ENCODE peak calls at places on chromosomes 1 and 21, in five cellular contexts. P, F, W, D and A are unnamed samples.

GRCh38 chr1:241142493-241142892 is 214.5 kb downstream of the RGS7 start:
- DNase-seq in P (no peak), F (no peak), W (no peak), D (no peak), A (no peak)

GRCh38 chr21:38993561-38993960 is 187.8 kb downstream of the ETS2 start:
- DNase-seq in P (no peak), F (no peak), W (peak; percentile 69), D (no peak), A (no peak)

GRCh38 chr1:119947468-119947867 is 51.2 kb upstream of the ADAM30 start:
- DNase-seq in P (no peak), F (no peak), W (no peak), D (no peak), A (no peak)

GRCh38 chr1:200526709-200527612 is 93.6 kb downstream of the KIF14 start:
- DNase-seq in P (no peak), F (no peak), W (no peak), D (no peak), A (no peak)

GRCh38 chr1:55050283-55050682 is 10.9 kb downstream of the PCSK9 start:
- DNase-seq in P (no peak), F (no peak), W (no peak), D (peak; percentile 84), A (no peak)

GRCh38 chr1:188188317-188188716 is 1359.6 kb downstream of the PLA2G4A start:
- DNase-seq in P (no peak), F (no peak), W (no peak), D (no peak), A (no peak)

GRCh38 chr1:94884101-94884875 is 42.6 kb downstream of the CNN3 start:
- DNase-seq in P (no peak), F (peak; percentile 22), W (no peak), D (no peak), A (no peak)

GRCh38 chr1:37146071-37146470 is 111.8 kb upstream of the GRIK3 start:
- DNase-seq in P (no peak), F (no peak), W (no peak), D (no peak), A (no peak)

GRCh38 chr1:226355679-226356583 is 47.0 kb upstream of the LIN9 start:
- DNase-seq in P (no peak), F (no peak), W (peak; percentile 83), D (peak; percentile 29), A (peak; percentile 12)

GRCh38 chr1:199057284-199057683 is 418.4 kb downstream of the PTPRC start:
- DNase-seq in P (no peak), F (no peak), W (no peak), D (no peak), A (no peak)

GRCh38 chr1:47338249-47339077 is 4.9 kb downstream of the CMPK1 start:
- DNase-seq in P (no peak), F (no peak), W (no peak), D (no peak), A (no peak)

GRCh38 chr1:29785137-29785527 is 548.8 kb downstream of the PTPRU start:
- DNase-seq in P (no peak), F (no peak), W (no peak), D (no peak), A (no peak)

GRCh38 chr1:117166076-117166475 is 44.5 kb upstream of the TRIM45 start:
- DNase-seq in P (no peak), F (no peak), W (no peak), D (no peak), A (no peak)

GRCh38 chr1:22163137-22163536 is 20.2 kb upstream of the WNT4 start:
- DNase-seq in P (no peak), F (no peak), W (no peak), D (no peak), A (no peak)

GRCh38 chr1:176903474-176903873 is 261.0 kb downstream of the ASTN1 start:
- DNase-seq in P (no peak), F (no peak), W (no peak), D (no peak), A (no peak)

GRCh38 chr21:44078411-44078981 is 28.7 kb upstream of the PWP2 start:
- DNase-seq in P (no peak), F (no peak), W (no peak), D (no peak), A (no peak)

GRCh38 chr1:160656737-160657476 is 10.1 kb upstream of the SLAMF1 start:
- DNase-seq in P (no peak), F (no peak), W (no peak), D (no peak), A (no peak)